ENCODE peak calls at places on chromosomes 5 and 9, in five cellular contexts. One of them, this sample, is unnamed.

GRCh38 chr5:1733369-1733768 is 66.3 kb downstream of the MRPL36 start:
- DNase-seq in cardiac fibroblast: no peak
- DNase-seq in tibial nerve: no peak
- DNase-seq in endodermal cell: peak
- DNase-seq in Peyer's patch: no peak
- DNase-seq in this sample: no peak

GRCh38 chr5:90473321-90474234 is 993 bp downstream of the MBLAC2 start:
- DNase-seq in cardiac fibroblast: peak
- DNase-seq in tibial nerve: peak
- DNase-seq in endodermal cell: peak
- DNase-seq in Peyer's patch: peak
- DNase-seq in this sample: no peak

GRCh38 chr9:16625831-16626230 is 244.6 kb downstream of the BNC2 start:
- DNase-seq in cardiac fibroblast: peak
- DNase-seq in tibial nerve: no peak
- DNase-seq in endodermal cell: no peak
- DNase-seq in Peyer's patch: no peak
- DNase-seq in this sample: no peak

GRCh38 chr5:541148-541887 is 17.1 kb upstream of the SLC9A3 start:
- DNase-seq in cardiac fibroblast: no peak
- DNase-seq in tibial nerve: no peak
- DNase-seq in endodermal cell: peak
- DNase-seq in Peyer's patch: no peak
- DNase-seq in this sample: no peak

GRCh38 chr9:69120380-69121154 is 53.5 kb upstream of the TJP2 start:
- DNase-seq in cardiac fibroblast: no peak
- DNase-seq in tibial nerve: no peak
- DNase-seq in endodermal cell: peak
- DNase-seq in Peyer's patch: no peak
- DNase-seq in this sample: no peak

GRCh38 chr5:95283761-95284511 is 958 bp downstream of the MCTP1 start:
- DNase-seq in cardiac fibroblast: peak
- DNase-seq in tibial nerve: no peak
- DNase-seq in endodermal cell: peak
- DNase-seq in Peyer's patch: no peak
- DNase-seq in this sample: no peak

GRCh38 chr9:105539452-105539851 is 18.5 kb upstream of the FKTN start:
- DNase-seq in cardiac fibroblast: no peak
- DNase-seq in tibial nerve: no peak
- DNase-seq in endodermal cell: peak
- DNase-seq in Peyer's patch: no peak
- DNase-seq in this sample: no peak

GRCh38 chr5:141811287-141812155 is 66.7 kb downstream of the PCDH1 start:
- DNase-seq in cardiac fibroblast: no peak
- DNase-seq in tibial nerve: no peak
- DNase-seq in endodermal cell: peak
- DNase-seq in Peyer's patch: no peak
- DNase-seq in this sample: peak

GRCh38 chr9:34437006-34437925 is 21.1 kb downstream of the FAM219A start:
- DNase-seq in cardiac fibroblast: peak
- DNase-seq in tibial nerve: peak
- DNase-seq in endodermal cell: peak
- DNase-seq in Peyer's patch: peak
- DNase-seq in this sample: peak

GRCh38 chr9:85178486-85178885 is 509.0 kb downstream of the NTRK2 start:
- DNase-seq in cardiac fibroblast: no peak
- DNase-seq in tibial nerve: no peak
- DNase-seq in endodermal cell: no peak
- DNase-seq in Peyer's patch: no peak
- DNase-seq in this sample: no peak

GRCh38 chr5:57817924-57818323 is 335.3 kb upstream of the ACTBL2 start:
- DNase-seq in cardiac fibroblast: no peak
- DNase-seq in tibial nerve: no peak
- DNase-seq in endodermal cell: no peak
- DNase-seq in Peyer's patch: no peak
- DNase-seq in this sample: no peak

GRCh38 chr5:31280210-31280609 is 86.7 kb downstream of the CDH6 start:
- DNase-seq in cardiac fibroblast: peak
- DNase-seq in tibial nerve: no peak
- DNase-seq in endodermal cell: no peak
- DNase-seq in Peyer's patch: no peak
- DNase-seq in this sample: no peak

GRCh38 chr9:73137914-73138313 is 13.8 kb upstream of the ANXA1 start:
- DNase-seq in cardiac fibroblast: no peak
- DNase-seq in tibial nerve: no peak
- DNase-seq in endodermal cell: no peak
- DNase-seq in Peyer's patch: no peak
- DNase-seq in this sample: no peak

GRCh38 chr5:112995764-112996618 is 19.4 kb downstream of the DCP2 start:
- DNase-seq in cardiac fibroblast: peak
- DNase-seq in tibial nerve: peak
- DNase-seq in endodermal cell: peak
- DNase-seq in Peyer's patch: peak
- DNase-seq in this sample: no peak

GRCh38 chr5:8934455-8934854 is 611.4 kb downstream of the SEMA5A start:
- DNase-seq in cardiac fibroblast: no peak
- DNase-seq in tibial nerve: no peak
- DNase-seq in endodermal cell: peak
- DNase-seq in Peyer's patch: no peak
- DNase-seq in this sample: no peak

GRCh38 chr5:148805323-148806290 is 20.8 kb upstream of the ADRB2 start:
- DNase-seq in cardiac fibroblast: peak
- DNase-seq in tibial nerve: no peak
- DNase-seq in endodermal cell: no peak
- DNase-seq in Peyer's patch: peak
- DNase-seq in this sample: no peak

GRCh38 chr5:158084292-158084691 is 225.3 kb upstream of the CLINT1 start:
- DNase-seq in cardiac fibroblast: no peak
- DNase-seq in tibial nerve: no peak
- DNase-seq in endodermal cell: no peak
- DNase-seq in Peyer's patch: no peak
- DNase-seq in this sample: no peak

GRCh38 chr9:90915693-90916092 is 114.1 kb downstream of the SYK start:
- DNase-seq in cardiac fibroblast: peak
- DNase-seq in tibial nerve: peak
- DNase-seq in endodermal cell: peak
- DNase-seq in Peyer's patch: no peak
- DNase-seq in this sample: no peak

GRCh38 chr5:6702633-6703032 is 10.6 kb upstream of the TENT4A start:
- DNase-seq in cardiac fibroblast: no peak
- DNase-seq in tibial nerve: no peak
- DNase-seq in endodermal cell: no peak
- DNase-seq in Peyer's patch: no peak
- DNase-seq in this sample: no peak

GRCh38 chr9:75885652-75886051 is 4.8 kb upstream of the PCSK5 start:
- DNase-seq in cardiac fibroblast: no peak
- DNase-seq in tibial nerve: no peak
- DNase-seq in endodermal cell: no peak
- DNase-seq in Peyer's patch: no peak
- DNase-seq in this sample: no peak

GRCh38 chr9:93133641-93134017 is 422 bp downstream of the NINJ1 start:
- DNase-seq in cardiac fibroblast: peak
- DNase-seq in tibial nerve: peak
- DNase-seq in endodermal cell: peak
- DNase-seq in Peyer's patch: peak
- DNase-seq in this sample: peak

GRCh38 chr5:157820593-157821252 is 38.2 kb downstream of the CLINT1 start:
- DNase-seq in cardiac fibroblast: peak
- DNase-seq in tibial nerve: peak
- DNase-seq in endodermal cell: no peak
- DNase-seq in Peyer's patch: no peak
- DNase-seq in this sample: no peak

GRCh38 chr5:133124891-133125290 is 73.1 kb downstream of the HSPA4 start:
- DNase-seq in cardiac fibroblast: no peak
- DNase-seq in tibial nerve: no peak
- DNase-seq in endodermal cell: no peak
- DNase-seq in Peyer's patch: no peak
- DNase-seq in this sample: no peak

DNA sequence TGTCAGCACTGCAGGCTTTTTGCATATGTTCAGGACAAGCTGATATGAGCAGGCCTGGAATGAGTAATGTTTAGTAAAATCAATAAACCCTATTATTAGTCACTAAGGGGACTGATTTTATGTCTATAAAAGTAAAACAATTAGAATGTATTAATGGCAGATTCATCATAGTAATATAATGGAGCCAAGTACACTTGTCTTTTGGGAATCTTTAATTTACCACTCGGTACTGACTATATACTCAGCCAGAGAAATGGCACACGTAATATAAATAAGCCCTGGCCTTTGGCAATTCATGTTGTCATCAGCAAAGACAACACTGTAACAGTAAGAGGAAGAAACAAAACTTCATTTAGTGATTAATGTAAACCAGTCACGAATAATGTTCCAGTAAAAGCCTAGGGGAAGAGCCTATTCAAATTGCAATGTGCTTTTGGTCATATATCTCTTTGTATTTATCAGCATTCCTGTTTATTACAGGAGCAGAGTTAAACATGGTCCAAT is 111.6 kb downstream of the ZNF608 start:
- DNase-seq in cardiac fibroblast: peak
- DNase-seq in tibial nerve: no peak
- DNase-seq in endodermal cell: no peak
- DNase-seq in Peyer's patch: no peak
- DNase-seq in this sample: no peak
- TF ChIP-seq CTCF in cardiac fibroblast: no peak
- TF ChIP-seq CTCF in tibial nerve: no peak
- TF ChIP-seq CTCF in endodermal cell: no peak
- TF ChIP-seq CTCF in Peyer's patch: no peak
- TF ChIP-seq CTCF in this sample: no peak

GRCh38 chr9:124038790-124039633 is 27.4 kb downstream of the LHX2 start:
- DNase-seq in cardiac fibroblast: no peak
- DNase-seq in tibial nerve: no peak
- DNase-seq in endodermal cell: no peak
- DNase-seq in Peyer's patch: no peak
- DNase-seq in this sample: no peak
- TF ChIP-seq CTCF in cardiac fibroblast: peak
- TF ChIP-seq CTCF in tibial nerve: no peak
- TF ChIP-seq CTCF in endodermal cell: peak
- TF ChIP-seq CTCF in Peyer's patch: no peak
- TF ChIP-seq CTCF in this sample: no peak

GRCh38 chr9:2620876-2621677 is 510 bp upstream of the VLDLR start:
- DNase-seq in cardiac fibroblast: peak
- DNase-seq in tibial nerve: no peak
- DNase-seq in endodermal cell: peak
- DNase-seq in Peyer's patch: peak
- DNase-seq in this sample: peak
- TF ChIP-seq CTCF in cardiac fibroblast: peak
- TF ChIP-seq CTCF in tibial nerve: no peak
- TF ChIP-seq CTCF in endodermal cell: peak
- TF ChIP-seq CTCF in Peyer's patch: no peak
- TF ChIP-seq CTCF in this sample: no peak

DNA sequence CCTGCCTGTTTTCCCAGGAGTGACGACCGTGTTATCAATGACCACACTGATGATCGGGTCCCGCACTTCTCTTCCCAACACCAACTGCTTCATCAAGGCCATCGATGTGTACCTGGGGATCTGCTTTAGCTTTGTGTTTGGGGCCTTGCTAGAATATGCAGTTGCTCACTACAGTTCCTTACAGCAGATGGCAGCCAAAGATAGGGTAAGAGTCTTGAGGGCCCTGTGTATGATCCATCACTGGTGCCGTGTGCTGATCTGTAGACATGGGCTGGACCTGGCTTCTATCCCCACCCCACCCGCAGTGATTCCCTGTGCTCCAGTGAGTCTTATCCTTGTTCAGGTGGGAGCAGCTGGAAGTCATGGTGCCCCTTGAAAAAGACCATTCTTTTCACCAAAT is 26.0 kb downstream of the GABRP start:
- DNase-seq in cardiac fibroblast: peak
- DNase-seq in tibial nerve: no peak
- DNase-seq in endodermal cell: peak
- DNase-seq in Peyer's patch: no peak
- DNase-seq in this sample: no peak
- TF ChIP-seq CTCF in cardiac fibroblast: peak
- TF ChIP-seq CTCF in tibial nerve: no peak
- TF ChIP-seq CTCF in endodermal cell: peak
- TF ChIP-seq CTCF in Peyer's patch: peak
- TF ChIP-seq CTCF in this sample: peak

GRCh38 chr5:74336286-74336685 is 304.2 kb downstream of the ENC1 start:
- DNase-seq in cardiac fibroblast: no peak
- DNase-seq in tibial nerve: no peak
- DNase-seq in endodermal cell: peak
- DNase-seq in Peyer's patch: no peak
- DNase-seq in this sample: no peak
- TF ChIP-seq CTCF in cardiac fibroblast: peak
- TF ChIP-seq CTCF in tibial nerve: no peak
- TF ChIP-seq CTCF in endodermal cell: peak
- TF ChIP-seq CTCF in Peyer's patch: no peak
- TF ChIP-seq CTCF in this sample: no peak

GRCh38 chr9:10272830-10273229 is 340.0 kb downstream of the PTPRD start:
- DNase-seq in cardiac fibroblast: no peak
- DNase-seq in tibial nerve: no peak
- DNase-seq in endodermal cell: no peak
- DNase-seq in Peyer's patch: no peak
- DNase-seq in this sample: no peak

GRCh38 chr9:10265102-10265708 is 347.6 kb downstream of the PTPRD start:
- DNase-seq in cardiac fibroblast: peak
- DNase-seq in tibial nerve: no peak
- DNase-seq in endodermal cell: no peak
- DNase-seq in Peyer's patch: no peak
- DNase-seq in this sample: no peak

GRCh38 chr9:10274156-10274555 is 338.6 kb downstream of the PTPRD start:
- DNase-seq in cardiac fibroblast: no peak
- DNase-seq in tibial nerve: no peak
- DNase-seq in endodermal cell: no peak
- DNase-seq in Peyer's patch: no peak
- DNase-seq in this sample: no peak

DNA sequence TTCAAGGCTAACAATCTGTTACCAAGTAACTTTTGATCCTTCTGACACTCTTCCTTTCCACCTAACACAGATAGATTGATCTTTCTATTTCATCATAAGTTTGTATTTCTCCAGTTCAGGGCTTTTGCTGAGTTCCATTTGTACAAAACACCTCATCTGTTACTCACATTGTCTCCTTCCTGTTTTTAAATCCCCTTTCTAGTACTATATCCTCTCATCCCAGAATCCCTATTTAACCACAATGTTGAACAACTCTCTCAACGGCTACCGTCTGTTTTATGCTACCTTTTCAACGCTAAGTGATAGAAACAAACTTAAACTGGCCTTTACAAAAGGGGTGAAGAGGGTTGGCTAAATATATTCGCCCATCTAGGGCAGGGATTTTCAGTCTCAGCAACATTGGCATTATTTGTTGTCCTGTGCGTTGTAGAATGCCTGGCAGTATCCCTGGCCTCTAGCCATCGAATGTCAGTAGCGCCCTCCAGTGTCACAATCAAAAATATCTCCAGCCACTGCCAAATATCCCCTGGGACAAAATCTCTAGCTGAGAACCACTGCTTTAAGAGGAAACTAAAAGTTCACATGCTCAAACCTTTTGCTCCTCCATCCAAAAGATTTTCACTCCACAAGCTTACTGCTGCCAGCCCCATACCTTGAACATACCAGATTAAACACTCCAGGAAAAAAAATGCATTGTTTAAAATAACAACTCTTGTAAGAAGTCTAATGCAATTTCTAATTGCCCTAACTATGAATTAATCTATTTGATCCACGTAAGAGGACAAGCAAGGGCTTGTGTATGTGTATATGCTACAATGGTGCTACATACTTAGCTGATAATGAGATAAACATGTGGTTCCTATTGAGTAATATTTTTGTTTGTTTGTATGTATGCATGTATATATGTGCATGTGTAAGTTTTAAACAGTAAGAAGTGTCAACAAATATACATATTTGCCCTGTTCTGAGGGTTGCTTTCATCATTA is 344.0 kb downstream of the PTPRD start:
- DNase-seq in cardiac fibroblast: peak
- DNase-seq in tibial nerve: no peak
- DNase-seq in endodermal cell: peak
- DNase-seq in Peyer's patch: no peak
- DNase-seq in this sample: peak
- TF ChIP-seq CTCF in cardiac fibroblast: no peak
- TF ChIP-seq CTCF in tibial nerve: peak
- TF ChIP-seq CTCF in endodermal cell: peak
- TF ChIP-seq CTCF in Peyer's patch: no peak
- TF ChIP-seq CTCF in this sample: peak